ENCODE peak calls at places on chromosomes 6 and 20, in five cellular contexts. I, R, T, X and D are unnamed samples.

GRCh38 chr6:33745558-33745957 is 1.1 kb downstream of the IP6K3 start:
- DNase-seq in I (no peak), X (no peak), R (no peak), T (no peak), D (no peak)

GRCh38 chr6:156687875-156688549 is 89.2 kb upstream of the ARID1B start:
- DNase-seq in I (no peak), T (no peak), X (no peak), R (peak), D (peak)

GRCh38 chr6:26553264-26553738 is 15.1 kb downstream of the HMGN4 start:
- DNase-seq in T (peak), X (no peak), R (peak), I (no peak), D (no peak)

GRCh38 chr20:3461191-3461874 is 9.5 kb upstream of the ATRN start:
- DNase-seq in R (no peak), I (no peak), X (no peak), T (no peak), D (no peak)

GRCh38 chr6:108742041-108742440 is 106.2 kb upstream of the ARMC2 start:
- DNase-seq in R (peak), I (no peak), T (no peak), X (no peak), D (no peak)

GRCh38 chr20:3686867-3687321 is 5.1 kb upstream of the ADAM33 start:
- DNase-seq in X (no peak), T (peak), I (no peak), R (no peak), D (peak)

GRCh38 chr20:61253264-61253639 is 1.2 kb downstream of the CDH4 start:
- DNase-seq in R (no peak), T (no peak), I (no peak), X (no peak), D (no peak)

GRCh38 chr6:159002432-159003160 is 2.6 kb upstream of the RSPH3 start:
- DNase-seq in R (no peak), T (peak), I (peak), X (no peak), D (no peak)

GRCh38 chr20:33606114-33606771 is 55.9 kb upstream of the C20orf144 start:
- DNase-seq in X (peak), R (no peak), I (no peak), T (no peak), D (no peak)